ENCODE peak calls at places on chromosome 17, in eight cellular contexts. One of them, this sample, is unnamed.

GRCh38 chr17:71959129-71959528 is 161.7 kb upstream of the SOX9 start:
- DNase-seq in GM19239: no peak
- DNase-seq in adrenal gland: no peak
- DNase-seq in activated T-cell treated with anti-CD3 and anti-CD28 coated beads for 4 hours: no peak
- DNase-seq in LHCN-M2: peak
- DNase-seq in Calu3: no peak
- DNase-seq in NCI-H774: no peak
- DNase-seq in right atrium auricular region: no peak
- DNase-seq in this sample: no peak

GRCh38 chr17:32240745-32241144 is 24.9 kb upstream of the RHBDL3 start:
- DNase-seq in activated T-cell treated with anti-CD3 and anti-CD28 coated beads for 4 hours: no peak
- DNase-seq in adrenal gland: peak
- DNase-seq in right atrium auricular region: no peak
- DNase-seq in LHCN-M2: peak
- DNase-seq in GM19239: no peak
- DNase-seq in NCI-H774: no peak
- DNase-seq in Calu3: no peak
- DNase-seq in this sample: peak

GRCh38 chr17:82722341-82723013 is 6.0 kb downstream of the FN3KRP start:
- DNase-seq in right atrium auricular region: no peak
- DNase-seq in NCI-H774: no peak
- DNase-seq in LHCN-M2: no peak
- DNase-seq in Calu3: no peak
- DNase-seq in GM19239: no peak
- DNase-seq in activated T-cell treated with anti-CD3 and anti-CD28 coated beads for 4 hours: no peak
- DNase-seq in adrenal gland: no peak
- DNase-seq in this sample: peak

GRCh38 chr17:39328815-39329214 is 72.6 kb downstream of the FBXL20 start:
- DNase-seq in right atrium auricular region: no peak
- DNase-seq in LHCN-M2: no peak
- DNase-seq in activated T-cell treated with anti-CD3 and anti-CD28 coated beads for 4 hours: no peak
- DNase-seq in GM19239: no peak
- DNase-seq in NCI-H774: no peak
- DNase-seq in Calu3: no peak
- DNase-seq in adrenal gland: no peak
- DNase-seq in this sample: no peak

GRCh38 chr17:8436169-8436932 is 667 bp downstream of the NDEL1 start:
- DNase-seq in GM19239: peak
- DNase-seq in NCI-H774: no peak
- DNase-seq in right atrium auricular region: peak
- DNase-seq in Calu3: peak
- DNase-seq in adrenal gland: peak
- DNase-seq in LHCN-M2: peak
- DNase-seq in activated T-cell treated with anti-CD3 and anti-CD28 coated beads for 4 hours: peak
- DNase-seq in this sample: peak

GRCh38 chr17:33140413-33141099 is 148.9 kb downstream of the SPACA3 start:
- DNase-seq in activated T-cell treated with anti-CD3 and anti-CD28 coated beads for 4 hours: no peak
- DNase-seq in LHCN-M2: no peak
- DNase-seq in adrenal gland: no peak
- DNase-seq in right atrium auricular region: no peak
- DNase-seq in Calu3: no peak
- DNase-seq in NCI-H774: peak
- DNase-seq in GM19239: no peak
- DNase-seq in this sample: no peak

GRCh38 chr17:77392376-77393273 is 251.9 kb downstream of the SEC14L1 start:
- DNase-seq in adrenal gland: peak
- DNase-seq in activated T-cell treated with anti-CD3 and anti-CD28 coated beads for 4 hours: no peak
- DNase-seq in GM19239: no peak
- DNase-seq in Calu3: peak
- DNase-seq in NCI-H774: no peak
- DNase-seq in LHCN-M2: no peak
- DNase-seq in right atrium auricular region: no peak
- DNase-seq in this sample: peak

GRCh38 chr17:58002558-58002957 is 4.5 kb downstream of the SRSF1 start:
- DNase-seq in right atrium auricular region: no peak
- DNase-seq in activated T-cell treated with anti-CD3 and anti-CD28 coated beads for 4 hours: no peak
- DNase-seq in GM19239: no peak
- DNase-seq in Calu3: no peak
- DNase-seq in LHCN-M2: no peak
- DNase-seq in NCI-H774: no peak
- DNase-seq in adrenal gland: no peak
- DNase-seq in this sample: no peak

GRCh38 chr17:49121696-49122292 is 10.8 kb upstream of the B4GALNT2 start:
- DNase-seq in adrenal gland: no peak
- DNase-seq in NCI-H774: no peak
- DNase-seq in Calu3: no peak
- DNase-seq in GM19239: no peak
- DNase-seq in LHCN-M2: no peak
- DNase-seq in activated T-cell treated with anti-CD3 and anti-CD28 coated beads for 4 hours: no peak
- DNase-seq in right atrium auricular region: no peak
- DNase-seq in this sample: no peak

GRCh38 chr17:28613916-28614315 is at the start of gene RSKR:
- DNase-seq in activated T-cell treated with anti-CD3 and anti-CD28 coated beads for 4 hours: no peak
- DNase-seq in GM19239: no peak
- DNase-seq in adrenal gland: peak
- DNase-seq in Calu3: no peak
- DNase-seq in NCI-H774: no peak
- DNase-seq in LHCN-M2: no peak
- DNase-seq in right atrium auricular region: no peak
- DNase-seq in this sample: no peak